ENCODE peak calls at places on chromosome 3, in eight cellular contexts. S is mucosa of descending colon, M is stomach, H is ovary, Q is heart left ventricle, R is colonic mucosa, B is right atrium auricular region, O is tibial artery. Y is an unnamed sample. For H3K36me3 and H3K4me1, the result is how much of the 10 kb centered on the place peaks cover.

GRCh38 chr3:71050133-71050520 is 533.4 kb downstream of the FOXP1 start:
- DNase-seq in R (no peak), Q (no peak), M (no peak), O (no peak), B (no peak), S (no peak), H (no peak), Y (no peak)

GRCh38 chr3:114092151-114093000 is 35.8 kb downstream of the QTRT2 start:
- DNase-seq in B (no peak), Q (no peak), R (no peak), S (no peak), M (no peak), O (no peak), H (no peak), Y (no peak)

GRCh38 chr3:46129588-46130272 is 78.4 kb downstream of the CCR1 start:
- DNase-seq in S (no peak), B (no peak), M (no peak), H (no peak), R (no peak), O (no peak), Q (no peak), Y (no peak)

GRCh38 chr3:13133011-13133410 is 59.8 kb upstream of the IQSEC1 start:
- DNase-seq in B (no peak), S (no peak), R (no peak), M (no peak), O (peak), Q (no peak), H (peak), Y (no peak)

GRCh38 chr3:45507820-45508317 is 86.7 kb upstream of the LIMD1 start:
- DNase-seq in O (no peak), B (no peak), H (no peak), S (no peak), M (no peak), Q (peak), R (no peak), Y (no peak)

GRCh38 chr3:73623996-73624362 is 762 bp downstream of the PDZRN3 start:
- DNase-seq in H (peak), S (peak), O (peak), R (peak), B (no peak), Q (peak), M (peak), Y (no peak)

GRCh38 chr3:139267300-139268246 is 76.2 kb upstream of the MRPS22 start:
- DNase-seq in R (no peak), M (no peak), Q (no peak), S (no peak), B (no peak), O (no peak), H (no peak), Y (no peak)

GRCh38 chr3:182182531-182182968 is 470.8 kb downstream of the SOX2 start:
- DNase-seq in O (no peak), H (no peak), M (no peak), B (no peak), Q (no peak), S (no peak), R (no peak), Y (no peak)

GRCh38 chr3:165753560-165753959 is 83.7 kb downstream of the BCHE start:
- DNase-seq in R (no peak), M (no peak), B (no peak), H (no peak), Q (no peak), S (no peak), O (no peak), Y (no peak)

GRCh38 chr3:59503441-59503840 is 453.6 kb upstream of the CFAP20DC start:
- DNase-seq in H (no peak), R (no peak), Q (no peak), B (no peak), M (no peak), S (no peak), O (no peak), Y (no peak)

GRCh38 chr3:161851941-161852566 is 355.4 kb downstream of the OTOL1 start:
- DNase-seq in S (no peak), H (no peak), B (no peak), R (peak), M (peak), O (peak), Q (no peak), Y (peak)

GRCh38 chr3:188370081-188370830 is 216.3 kb downstream of the LPP start:
- DNase-seq in M (no peak), Q (no peak), R (no peak), S (no peak), O (no peak), H (no peak), B (no peak), Y (no peak)

GRCh38 chr3:32246079-32246675 is 7.7 kb downstream of the CMTM8 start:
- DNase-seq in R (no peak), H (no peak), S (no peak), Q (no peak), O (no peak), M (no peak), B (no peak), Y (peak)

GRCh38 chr3:151708868-151709267 is 24.9 kb upstream of the AADACL2 start:
- DNase-seq in S (no peak), O (no peak), Q (no peak), R (no peak), M (no peak), H (no peak), B (no peak), Y (no peak)

GRCh38 chr3:102078864-102079808 is 229.8 kb downstream of the NFKBIZ start:
- DNase-seq in H (no peak), O (no peak), M (peak), Q (no peak), B (no peak), R (peak), S (no peak), Y (peak)

GRCh38 chr3:110293660-110294059 is 778.0 kb upstream of the NECTIN3 start:
- DNase-seq in R (no peak), M (no peak), H (no peak), O (no peak), Q (no peak), B (no peak), S (no peak), Y (no peak)

GRCh38 chr3:56800373-56801150 is 1.2 kb downstream of the ARHGEF3 start:
- DNase-seq in H (no peak), O (no peak), S (peak), B (no peak), M (peak), Q (no peak), R (peak), Y (peak)

GRCh38 chr3:45387171-45387570 is 1.2 kb upstream of the LARS2 start:
- DNase-seq in O (no peak), Q (no peak), H (no peak), M (no peak), S (no peak), R (no peak), B (no peak), Y (no peak)

GRCh38 chr3:72776-73175 is 123.8 kb upstream of the CHL1 start:
- DNase-seq in B (no peak), S (no peak), Q (no peak), H (no peak), M (no peak), O (no peak), R (no peak), Y (no peak)

GRCh38 chr3:188905580-188905979 is 266.2 kb upstream of the TPRG1 start:
- DNase-seq in H (no peak), R (no peak), S (no peak), O (no peak), B (no peak), M (no peak), Q (no peak), Y (no peak)

GRCh38 chr3:51307458-51307857 is 77.6 kb upstream of the MANF start:
- DNase-seq in M (no peak), S (no peak), B (no peak), H (no peak), Q (no peak), R (no peak), O (no peak), Y (no peak)

GRCh38 chr3:79415351-79415750 is 352.4 kb downstream of the ROBO1 start:
- DNase-seq in O (no peak), B (no peak), R (no peak), H (no peak), S (no peak), M (no peak), Q (no peak), Y (no peak)

GRCh38 chr3:72171461-72171860 is 386.5 kb upstream of the PROK2 start:
- DNase-seq in M (no peak), R (no peak), O (peak), S (no peak), B (no peak), H (no peak), Q (no peak), Y (no peak)

GRCh38 chr3:37210230-37210629 is 35.8 kb upstream of the LRRFIP2 start:
- DNase-seq in R (no peak), H (no peak), B (no peak), O (no peak), M (no peak), S (no peak), Q (no peak), Y (no peak)

GRCh38 chr3:182597621-182598041 is 195.7 kb upstream of the ATP11B start:
- DNase-seq in O (no peak), M (no peak), B (no peak), Q (no peak), H (no peak), S (no peak), R (no peak), Y (no peak)

GRCh38 chr3:72340476-72341379 is 507.5 kb downstream of the SHQ1 start:
- DNase-seq in M (no peak), O (no peak), H (peak), B (no peak), Q (no peak), S (no peak), R (no peak), Y (no peak)

GRCh38 chr3:177777699-177778098 is 580.4 kb upstream of the TBL1XR1 start:
- DNase-seq in B (no peak), S (peak), R (peak), Q (no peak), O (no peak), H (peak), M (peak), Y (peak)

GRCh38 chr3:43153189-43154083 is 47.6 kb upstream of the POMGNT2 start:
- DNase-seq in Q (no peak), R (peak), O (peak), S (peak), H (peak), M (no peak), B (peak), Y (peak)

GRCh38 chr3:119315600-119316312 is 21.6 kb downstream of the ARHGAP31 start:
- DNase-seq in B (no peak), M (no peak), Q (no peak), R (no peak), H (no peak), S (no peak), O (no peak), Y (no peak)

GRCh38 chr3:19543212-19543841 is 390.7 kb downstream of the EFHB start:
- DNase-seq in R (no peak), H (no peak), S (no peak), M (no peak), O (no peak), Q (no peak), B (no peak), Y (no peak)
- TF ChIP-seq CTCF in R (peak), H (no peak), S (peak), M (no peak), O (peak), Q (peak), B (no peak), Y (peak)

GRCh38 chr3:124033360-124034015 is 41.6 kb upstream of the ROPN1 start:
- DNase-seq in O (no peak), R (no peak), B (no peak), Q (peak), M (no peak), H (peak), S (peak), Y (no peak)
- H3K36me3 ChIP-seq in O (under half), R (under half), B (under half), Q (under half), M (under half), H (under half), S (under half), Y (under half)

GRCh38 chr3:64214697-64215018 is 10.6 kb downstream of the PRICKLE2 start:
- DNase-seq in B (peak), Q (peak), M (no peak), S (peak), O (peak), R (no peak), H (peak), Y (no peak)
- H3K4me1 ChIP-seq in B (under half), Q (half or more), M (under half), S (under half), O (under half), R (under half), H (under half), Y (under half)

GRCh38 chr3:116767726-116768125 is 58.1 kb downstream of the TUSC7 start:
- DNase-seq in R (no peak), Q (no peak), H (no peak), M (no peak), B (no peak), O (no peak), S (no peak), Y (no peak)

GRCh38 chr3:116770815-116771450 is 61.4 kb downstream of the TUSC7 start:
- DNase-seq in M (peak), S (no peak), O (peak), R (peak), Q (peak), H (peak), B (peak), Y (peak)
- TF ChIP-seq CTCF in M (peak), S (peak), O (peak), R (peak), Q (peak), H (peak), B (peak), Y (peak)